ENCODE peak calls at places on chromosome 11, in eight cellular contexts. T is CD4-positive, alpha-beta T cell; D is stimulated activated naive CD4-positive, alpha-beta T cell treated with Interleukin-2 at 50 U/mL for 16 hours; W is aorta; U is stimulated activated CD4-positive, alpha-beta T cell treated with anti-CD3 and anti-CD28 coated beads, Interleukin-2, amount 100 ng/mL, for 48 hours; G is memory B cell; K is activated T-cell treated with anti-CD3 and anti-CD28 coated beads for 1 hour; F is GM10248. Q is an unnamed sample.

GRCh38 chr11:18696638-18697225 is 1.8 kb upstream of the TMEM86A start:
- DNase-seq in G (no peak), T (no peak), W (no peak), D (no peak), K (no peak), U (no peak), F (no peak), Q (no peak)

GRCh38 chr11:117281159-117281558 is 10.0 kb upstream of the BACE1-AS start:
- DNase-seq in U (no peak), F (no peak), K (no peak), D (no peak), W (no peak), T (no peak), G (no peak), Q (no peak)

GRCh38 chr11:82494988-82495432 is 238.7 kb downstream of the FAM181B start:
- DNase-seq in D (no peak), W (no peak), T (no peak), K (no peak), G (no peak), F (peak), U (no peak), Q (no peak)

GRCh38 chr11:14342906-14343305 is 16.1 kb downstream of the RRAS2 start:
- DNase-seq in G (no peak), F (no peak), T (no peak), U (no peak), D (no peak), K (no peak), W (no peak), Q (no peak)

GRCh38 chr11:61075891-61076290 is 26.4 kb upstream of the CD5 start:
- DNase-seq in K (no peak), F (no peak), D (no peak), G (no peak), T (no peak), W (peak), U (no peak), Q (no peak)

GRCh38 chr11:11465280-11465679 is 112.2 kb upstream of the CSNK2A3 start:
- DNase-seq in T (no peak), K (no peak), G (no peak), W (no peak), U (no peak), F (no peak), D (no peak), Q (no peak)

GRCh38 chr11:116553482-116553881 is 219.3 kb downstream of the BUD13 start:
- DNase-seq in T (no peak), D (no peak), K (no peak), F (no peak), U (no peak), G (no peak), W (no peak), Q (no peak)

GRCh38 chr11:119832536-119832935 is 103.5 kb upstream of the NECTIN1 start:
- DNase-seq in U (no peak), T (no peak), W (no peak), F (no peak), G (no peak), K (no peak), D (no peak), Q (no peak)